ENCODE peak calls at places on chromosomes 3 and 15, in eight cellular contexts. J is HCT116, Y is A549, I is Panc1, T is K562, Q is HepG2, D is GM12878, E is SK-N-SH. N is an unnamed sample.

GRCh38 chr3:128950223-128950938 is 43.5 kb downstream of the CFAP92 start:
- DNase-seq in J (peak; percentile 21), Y (peak; percentile 15), I (no peak), T (no peak), Q (peak; percentile 80), D (no peak), E (peak; percentile 53), N (peak; percentile 50)

GRCh38 chr3:147409143-147410121 is at the start of gene ZIC1:
- DNase-seq in J (no peak), Y (no peak), I (no peak), T (no peak), Q (no peak), D (no peak), E (peak; percentile 93), N (peak; percentile 85)

GRCh38 chr15:72288796-72289596 is 16.6 kb upstream of the PARP6 start:
- DNase-seq in J (no peak), Y (no peak), I (no peak), T (no peak), Q (no peak), D (no peak), E (peak; percentile 23), N (peak; percentile 13)

GRCh38 chr3:33526787-33527186 is 86.6 kb upstream of the UBP1 start:
- DNase-seq in J (no peak), Y (no peak), I (no peak), T (no peak), Q (no peak), D (no peak), E (no peak), N (no peak)

GRCh38 chr3:54847361-54847760 is 80.5 kb downstream of the LRTM1 start:
- DNase-seq in J (no peak), Y (no peak), I (no peak), T (no peak), Q (no peak), D (no peak), E (no peak), N (no peak)

GRCh38 chr15:82572311-82572710 is 32.1 kb upstream of the RPS17 start:
- DNase-seq in J (no peak), Y (no peak), I (no peak), T (no peak), Q (no peak), D (no peak), E (peak; percentile 21), N (no peak)

GRCh38 chr3:8872291-8872690 is 91.0 kb downstream of the RAD18 start:
- DNase-seq in J (no peak), Y (no peak), I (no peak), T (no peak), Q (no peak), D (no peak), E (no peak), N (no peak)

GRCh38 chr15:41545218-41545617 is 1.2 kb upstream of the RPAP1 start:
- DNase-seq in J (no peak), Y (no peak), I (no peak), T (no peak), Q (no peak), D (no peak), E (no peak), N (no peak)

GRCh38 chr15:80950291-80951078 is 39.1 kb downstream of the MESD start:
- DNase-seq in J (no peak), Y (no peak), I (no peak), T (no peak), Q (no peak), D (no peak), E (no peak), N (no peak)

DNA sequence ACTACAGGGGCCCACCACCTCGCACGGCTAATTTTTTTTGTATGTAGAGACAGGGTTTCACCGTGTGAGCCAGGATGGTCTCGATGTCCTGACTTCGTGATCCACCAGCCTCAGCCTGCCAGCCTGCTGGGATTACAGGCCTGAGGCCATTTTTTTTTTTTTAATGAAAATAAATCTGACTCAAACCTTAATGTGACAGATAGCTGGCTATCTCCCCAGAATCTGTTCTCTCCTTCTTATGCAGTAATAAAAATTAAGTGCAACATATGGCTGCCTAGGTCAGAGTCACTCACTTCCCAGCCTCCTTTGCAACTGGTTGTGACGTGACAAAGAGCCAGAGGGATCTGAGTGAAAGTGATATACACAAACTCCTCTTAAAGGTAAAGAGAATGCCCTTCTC is 53.0 kb downstream of the ZNF148 start:
- DNase-seq in J (no peak), Y (no peak), I (no peak), T (no peak), Q (no peak), D (no peak), E (peak; percentile 66), N (no peak)
- TF ChIP-seq REST in J (no peak), Y (no peak), I (no peak), T (no peak), Q (no peak), D (no peak), E (peak; percentile 28), N (no peak)

GRCh38 chr15:79339588-79340314 is 28.8 kb downstream of the TMED3 start:
- DNase-seq in J (peak; percentile 29), Y (peak; percentile 47), I (peak; percentile 36), T (peak; percentile 40), Q (peak; percentile 13), D (no peak), E (peak; percentile 25), N (peak; percentile 78)
- TF ChIP-seq REST in J (no peak), Y (no peak), I (no peak), T (no peak), Q (no peak), D (no peak), E (no peak), N (no peak)

GRCh38 chr3:194767430-194768207 is 81.9 kb downstream of the FAM43A start:
- DNase-seq in J (no peak), Y (no peak), I (no peak), T (no peak), Q (no peak), D (no peak), E (no peak), N (no peak)
- TF ChIP-seq REST in J (no peak), Y (no peak), I (no peak), T (no peak), Q (no peak), D (no peak), E (no peak), N (no peak)

DNA sequence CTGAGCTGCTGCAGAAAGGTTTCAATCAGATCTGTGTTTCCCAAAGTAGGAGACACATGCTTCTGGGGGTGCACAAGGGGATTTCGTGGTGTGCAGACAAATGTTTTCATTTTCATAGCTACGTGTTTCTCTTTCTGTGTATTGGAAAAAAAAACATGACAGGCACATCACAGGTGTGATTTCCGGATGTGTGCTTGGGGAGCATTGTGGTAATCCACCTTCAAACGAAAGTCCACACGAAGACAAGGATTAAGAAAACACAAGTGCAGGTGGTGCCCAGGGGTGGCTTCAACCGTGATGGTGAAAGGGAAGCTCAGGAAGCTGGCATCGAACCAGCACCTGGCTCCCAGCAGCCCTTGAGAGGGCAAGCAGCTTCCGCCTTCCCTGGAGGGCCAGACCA is 164.6 kb upstream of the LINGO1 start:
- DNase-seq in J (no peak), Y (no peak), I (no peak), T (no peak), Q (no peak), D (peak; percentile 28), E (no peak), N (no peak)
- TF ChIP-seq REST in J (no peak), Y (no peak), I (no peak), T (no peak), Q (no peak), D (no peak), E (no peak), N (no peak)

DNA sequence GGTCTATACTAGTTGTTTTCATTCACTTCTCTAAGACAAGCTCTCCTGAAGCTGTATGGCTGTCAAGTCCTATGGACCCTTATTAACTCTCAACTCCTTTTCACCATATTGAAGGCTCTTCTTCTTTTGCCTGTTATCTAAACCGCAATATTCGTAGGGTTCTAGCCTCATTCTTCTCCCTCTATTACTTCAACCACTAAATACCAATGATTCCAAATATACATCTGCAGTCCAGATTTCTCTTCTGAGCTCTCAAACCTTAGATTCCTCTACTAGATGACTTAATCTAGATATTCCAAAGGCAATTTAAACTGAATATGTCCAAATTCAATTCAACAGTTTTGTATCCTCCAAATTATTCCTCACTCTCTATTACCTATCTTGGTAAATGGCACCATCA is 24.6 kb downstream of the AQR start:
- DNase-seq in J (no peak), Y (no peak), I (no peak), T (no peak), Q (no peak), D (no peak), E (no peak), N (no peak)
- TF ChIP-seq REST in J (no peak), Y (no peak), I (no peak), T (no peak), Q (no peak), D (no peak), E (no peak), N (no peak)

GRCh38 chr15:101276501-101277037 is 716 bp downstream of the SELENOS start:
- DNase-seq in J (no peak), Y (no peak), I (no peak), T (peak; percentile 45), Q (no peak), D (no peak), E (peak; percentile 65), N (peak; percentile 53)
- TF ChIP-seq REST in J (no peak), Y (no peak), I (no peak), T (no peak), Q (no peak), D (no peak), E (no peak), N (no peak)

N was measured in GM23338.